ENCODE peak calls at places on chromosomes 16 and 17, in eight cellular contexts. N is spleen, C is Panc1, D is endothelial cell of umbilical vein, K is stomach, T is sigmoid colon, J is SK-N-SH, S is GM12878. A is an unnamed sample.

GRCh38 chr16:8863594-8864424 is 5.0 kb downstream of the CARHSP1 start:
- DNase-seq in N (no peak), C (no peak), D (no peak), K (peak), T (no peak), J (no peak), S (no peak), A (peak)

GRCh38 chr17:44557653-44558285 is 485 bp downstream of the FZD2 start:
- DNase-seq in N (peak), C (no peak), D (peak), K (peak), T (peak), J (peak), S (no peak), A (peak)

GRCh38 chr16:48905632-48906031 is 295.7 kb upstream of the N4BP1 start:
- DNase-seq in N (no peak), C (no peak), D (no peak), K (no peak), T (no peak), J (no peak), S (no peak), A (no peak)

GRCh38 chr16:83602797-83603735 is 204.7 kb upstream of the HSBP1 start:
- DNase-seq in N (no peak), C (no peak), D (peak), K (no peak), T (no peak), J (no peak), S (no peak), A (no peak)

GRCh38 chr16:7313170-7313569 is 19.5 kb upstream of the RBFOX1 start:
- DNase-seq in N (no peak), C (no peak), D (no peak), K (no peak), T (no peak), J (peak), S (no peak), A (no peak)

GRCh38 chr17:63622571-63623390 is 564 bp downstream of the MAP3K3 start:
- DNase-seq in N (peak), C (no peak), D (peak), K (peak), T (peak), J (peak), S (no peak), A (peak)

GRCh38 chr16:66107661-66108060 is 258.8 kb upstream of the CDH5 start:
- DNase-seq in N (no peak), C (no peak), D (no peak), K (no peak), T (no peak), J (no peak), S (no peak), A (no peak)

GRCh38 chr17:8753976-8754440 is 4.3 kb downstream of the SPDYE4 start:
- DNase-seq in N (no peak), C (peak), D (peak), K (no peak), T (no peak), J (no peak), S (no peak), A (no peak)

GRCh38 chr17:73389411-73389810 is 77.6 kb upstream of the CDC42EP4 start:
- DNase-seq in N (peak), C (no peak), D (no peak), K (no peak), T (no peak), J (no peak), S (no peak), A (no peak)

GRCh38 chr17:44556114-44556853 is 1.0 kb upstream of the FZD2 start:
- DNase-seq in N (no peak), C (no peak), D (peak), K (peak), T (peak), J (peak), S (peak), A (peak)

GRCh38 chr17:32445075-32445427 is 741 bp downstream of the PSMD11 start:
- DNase-seq in N (no peak), C (no peak), D (peak), K (peak), T (peak), J (no peak), S (no peak), A (peak)

GRCh38 chr16:89037261-89038152 is 56.1 kb upstream of the ACSF3 start:
- DNase-seq in N (peak), C (no peak), D (peak), K (no peak), T (no peak), J (no peak), S (no peak), A (no peak)

GRCh38 chr17:75996665-75997590 is 3.7 kb upstream of the CDK3 start:
- DNase-seq in N (peak), C (no peak), D (no peak), K (peak), T (peak), J (no peak), S (peak), A (peak)

GRCh38 chr16:50842589-50842988 is 100.7 kb downstream of the CYLD start:
- DNase-seq in N (no peak), C (no peak), D (no peak), K (no peak), T (no peak), J (no peak), S (no peak), A (no peak)

GRCh38 chr16:8572063-8572918 is 18.0 kb downstream of the TMEM114 start:
- DNase-seq in N (no peak), C (no peak), D (no peak), K (no peak), T (no peak), J (no peak), S (no peak), A (no peak)

GRCh38 chr17:49260011-49260921 is 29.7 kb upstream of the PHOSPHO1 start:
- DNase-seq in N (peak), C (peak), D (peak), K (peak), T (peak), J (peak), S (no peak), A (peak)

GRCh38 chr17:49266233-49266632 is 35.6 kb upstream of the PHOSPHO1 start:
- DNase-seq in N (no peak), C (no peak), D (no peak), K (no peak), T (no peak), J (no peak), S (no peak), A (no peak)

GRCh38 chr17:49259663-49260010 is 29.1 kb upstream of the PHOSPHO1 start:
- DNase-seq in N (no peak), C (no peak), D (no peak), K (no peak), T (no peak), J (no peak), S (no peak), A (no peak)

GRCh38 chr17:49257296-49257695 is 26.7 kb upstream of the PHOSPHO1 start:
- DNase-seq in N (no peak), C (no peak), D (no peak), K (no peak), T (no peak), J (no peak), S (no peak), A (no peak)

DNA sequence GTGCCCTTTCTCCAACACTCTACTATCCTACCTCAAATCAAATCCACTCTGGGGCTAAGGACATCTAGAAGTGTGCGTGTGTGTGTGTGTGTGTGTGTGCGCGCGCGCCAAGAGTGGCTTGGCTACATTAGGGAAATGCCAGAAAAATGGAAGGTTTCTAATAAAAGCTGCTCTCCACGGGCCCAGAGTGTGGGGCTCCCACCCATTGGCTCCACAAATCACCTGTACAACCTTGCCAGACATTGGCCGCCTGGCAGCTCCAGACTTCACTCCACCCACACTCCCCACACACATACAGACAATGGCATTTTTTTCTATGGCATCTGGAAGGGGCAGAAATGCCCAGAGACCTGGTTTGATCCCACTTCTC is 30.3 kb upstream of the PHOSPHO1 start:
- DNase-seq in N (no peak), C (no peak), D (no peak), K (no peak), T (no peak), J (no peak), S (no peak), A (no peak)
- H3K4me3 ChIP-seq in N (no peak), C (peak), D (peak), K (peak), T (no peak), J (peak), S (peak), A (no peak)

GRCh38 chr16:81445926-81446317 is 1.3 kb downstream of the CMIP start:
- DNase-seq in N (no peak), C (no peak), D (peak), K (no peak), T (no peak), J (no peak), S (no peak), A (no peak)

GRCh38 chr16:81448154-81449131 is 3.8 kb downstream of the CMIP start:
- DNase-seq in N (no peak), C (no peak), D (no peak), K (peak), T (no peak), J (no peak), S (no peak), A (peak)

GRCh38 chr16:81449241-81449640 is 4.6 kb downstream of the CMIP start:
- DNase-seq in N (no peak), C (no peak), D (no peak), K (no peak), T (no peak), J (no peak), S (no peak), A (no peak)

GRCh38 chr16:81446318-81447275 is 2.0 kb downstream of the CMIP start:
- DNase-seq in N (no peak), C (no peak), D (peak), K (peak), T (no peak), J (peak), S (no peak), A (peak)

DNA sequence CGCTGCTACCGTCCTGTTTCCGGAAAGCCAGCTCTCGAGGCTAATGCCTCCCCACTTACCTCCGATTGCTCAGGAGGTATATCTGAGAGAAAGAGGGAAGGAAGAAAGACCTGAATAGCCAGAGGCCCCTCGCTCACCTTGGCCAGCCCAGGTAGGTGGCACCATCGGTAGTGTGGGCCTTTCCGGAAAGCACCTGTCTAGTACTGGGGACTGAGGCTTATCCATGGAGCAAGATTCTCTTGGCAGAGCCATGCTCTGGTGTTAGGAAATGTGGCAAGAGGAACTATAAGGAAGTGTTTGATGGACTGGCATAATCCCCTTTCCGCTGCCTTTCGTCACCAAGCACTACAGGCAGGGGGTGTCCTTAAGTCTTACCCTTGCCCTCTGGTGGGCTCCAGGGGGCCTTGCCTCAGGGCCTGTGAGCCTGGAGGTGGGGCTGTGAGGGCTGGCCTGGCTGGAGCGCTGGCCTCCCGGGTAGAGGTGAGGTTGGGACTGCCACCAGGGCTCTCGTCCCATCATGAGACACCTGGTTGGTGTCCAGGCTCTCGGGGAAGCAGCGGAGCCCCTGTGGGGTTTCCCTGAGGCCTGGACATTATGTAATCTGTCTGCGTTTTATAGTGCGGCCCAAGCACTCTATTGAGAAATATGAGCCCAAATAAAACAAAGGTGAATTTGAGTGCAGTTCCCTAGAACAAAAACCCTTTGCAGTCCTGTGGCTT is 2.9 kb downstream of the CMIP start:
- DNase-seq in N (no peak), C (no peak), D (peak), K (peak), T (no peak), J (no peak), S (no peak), A (peak)
- TF ChIP-seq POLR2AphosphoS5 in N (peak), C (no peak), D (no peak), K (no peak), T (no peak), J (no peak), S (no peak), A (peak)

GRCh38 chr17:62067165-62068145 is 2.4 kb upstream of the MED13 start:
- DNase-seq in N (no peak), C (no peak), D (no peak), K (no peak), T (no peak), J (no peak), S (no peak), A (no peak)

GRCh38 chr17:62062936-62063335 is 2.1 kb downstream of the MED13 start:
- DNase-seq in N (no peak), C (no peak), D (peak), K (no peak), T (no peak), J (no peak), S (no peak), A (no peak)

GRCh38 chr17:62064029-62064790 is 868 bp downstream of the MED13 start:
- DNase-seq in N (no peak), C (no peak), D (peak), K (no peak), T (no peak), J (no peak), S (no peak), A (no peak)

GRCh38 chr17:62064791-62065563 is at the start of gene MED13:
- DNase-seq in N (peak), C (no peak), D (peak), K (peak), T (peak), J (peak), S (no peak), A (peak)

GRCh38 chr17:62065611-62066468 is 762 bp upstream of the MED13 start:
- DNase-seq in N (peak), C (peak), D (peak), K (peak), T (peak), J (peak), S (peak), A (peak)
- TF ChIP-seq CTCF in N (peak), C (peak), D (peak), K (peak), T (peak), J (peak), S (peak), A (peak)

GRCh38 chr17:78924481-78925151 is 571 bp downstream of the TIMP2 start:
- DNase-seq in N (peak), C (no peak), D (no peak), K (no peak), T (no peak), J (peak), S (no peak), A (no peak)
- H3K4me3 ChIP-seq in N (peak), C (peak), D (peak), K (peak), T (peak), J (peak), S (no peak), A (peak)

DNA sequence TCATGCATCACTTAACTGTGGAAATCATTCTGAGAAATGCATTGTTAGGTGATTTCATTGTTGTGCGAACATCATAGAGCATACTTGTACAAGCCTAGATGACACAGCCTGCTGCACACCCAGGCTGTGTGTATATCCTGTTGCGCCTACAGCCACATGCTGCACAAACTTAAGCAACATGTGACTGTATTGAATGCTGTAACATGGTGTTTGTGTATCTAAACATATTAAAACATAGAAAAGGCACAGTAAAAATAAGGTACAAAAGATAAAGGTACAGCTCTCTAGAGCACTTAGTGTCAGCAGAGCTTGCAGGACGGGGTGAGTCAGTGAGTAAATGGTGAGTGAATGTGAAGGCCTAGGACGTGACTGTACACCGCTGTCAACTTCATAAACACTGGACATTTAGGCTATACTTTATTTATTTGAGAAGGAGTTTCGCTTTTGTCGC is 11.9 kb downstream of the FOXK2 start:
- DNase-seq in N (no peak), C (peak), D (peak), K (no peak), T (no peak), J (no peak), S (no peak), A (no peak)
- TF ChIP-seq POLR2AphosphoS5 in N (no peak), C (no peak), D (peak), K (no peak), T (no peak), J (no peak), S (no peak), A (no peak)

DNA sequence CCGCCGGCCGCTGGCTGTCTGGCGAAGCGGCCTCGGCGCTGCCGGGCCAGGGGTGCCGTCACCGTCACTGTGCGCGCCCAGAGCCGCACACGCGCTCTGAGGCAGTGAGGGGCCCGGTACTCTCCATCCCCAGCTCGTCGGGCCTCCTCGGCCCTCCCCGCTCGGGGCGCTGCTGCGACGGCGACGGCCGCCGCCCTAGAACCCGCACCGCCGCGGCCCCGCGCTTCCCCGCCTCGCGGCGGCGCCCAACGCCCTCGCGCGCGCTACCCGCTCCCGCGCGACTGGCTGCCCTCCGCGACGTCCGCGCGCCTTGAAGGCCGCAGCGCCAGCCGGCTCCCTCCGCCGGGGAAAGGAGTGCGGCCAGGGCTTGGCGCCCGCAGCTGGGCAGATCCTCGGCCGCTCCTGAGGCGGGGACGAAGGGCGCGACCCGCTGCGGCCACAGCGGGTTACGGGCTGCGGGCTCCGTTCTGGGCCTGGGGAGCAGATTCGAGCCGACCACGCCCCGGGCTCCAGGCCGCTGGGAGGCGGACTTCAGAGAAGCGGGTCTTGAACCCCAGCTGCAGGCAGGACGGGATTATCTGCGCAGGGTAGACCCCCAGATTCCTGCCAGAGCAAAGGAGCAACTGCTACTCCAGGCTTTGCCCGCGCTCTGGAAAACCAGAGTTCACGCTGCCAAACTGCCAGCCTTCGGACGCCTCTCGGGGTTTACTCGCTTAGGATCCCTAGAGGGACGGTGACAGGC is at the start of gene ULK2:
- DNase-seq in N (peak), C (no peak), D (peak), K (peak), T (peak), J (peak), S (no peak), A (peak)
- TF ChIP-seq CTCF in N (no peak), C (peak), D (peak), K (no peak), T (no peak), J (no peak), S (no peak), A (no peak)

GRCh38 chr16:84833542-84834402 is 14.0 kb downstream of the CRISPLD2 start:
- DNase-seq in N (no peak), C (no peak), D (no peak), K (no peak), T (peak), J (no peak), S (no peak), A (no peak)

GRCh38 chr16:84834403-84834772 is 14.6 kb downstream of the CRISPLD2 start:
- DNase-seq in N (no peak), C (no peak), D (no peak), K (no peak), T (no peak), J (peak), S (no peak), A (no peak)

GRCh38 chr16:84838383-84838948 is 18.7 kb downstream of the CRISPLD2 start:
- DNase-seq in N (no peak), C (no peak), D (no peak), K (no peak), T (peak), J (peak), S (no peak), A (no peak)

GRCh38 chr16:84836967-84837366 is 17.2 kb downstream of the CRISPLD2 start:
- DNase-seq in N (no peak), C (no peak), D (no peak), K (no peak), T (no peak), J (peak), S (no peak), A (no peak)

GRCh38 chr16:84836234-84836647 is 16.5 kb downstream of the CRISPLD2 start:
- DNase-seq in N (no peak), C (no peak), D (no peak), K (peak), T (peak), J (peak), S (no peak), A (peak)
- H3K4me3 ChIP-seq in N (no peak), C (no peak), D (no peak), K (no peak), T (no peak), J (no peak), S (no peak), A (no peak)

A was measured in transverse colon.